ENCODE peak calls at places on chromosomes 5 and 9, in nine cellular contexts. Z is NT2/D1, K is thoracic aorta, Q is cardiac fibroblast, V is A673, S is OCI-LY7, B is retinal pigment epithelial cell, D is iPS DF 6.9, L is AG10803. H is an unnamed sample.

GRCh38 chr9:82726404-82727276 is 336.3 kb downstream of the RASEF start:
- DNase-seq in Q (no peak), L (no peak), S (no peak), B (no peak), Z (no peak), K (no peak), V (no peak), D (no peak), H (no peak)

GRCh38 chr9:120221844-120222243 is 358.1 kb downstream of the CDK5RAP2 start:
- DNase-seq in S (no peak), Q (no peak), B (no peak), D (no peak), K (no peak), Z (peak), L (no peak), V (no peak), H (no peak)

GRCh38 chr9:136862849-136863622 is 3.1 kb downstream of the EDF1 start:
- DNase-seq in L (no peak), D (no peak), S (no peak), Z (no peak), Q (no peak), V (no peak), B (no peak), K (no peak), H (no peak)

GRCh38 chr5:3177338-3177737 is 418.3 kb upstream of the IRX1 start:
- DNase-seq in D (no peak), B (no peak), L (no peak), Z (no peak), Q (no peak), V (no peak), S (no peak), K (no peak), H (no peak)

GRCh38 chr9:134983094-134983493 is 65.4 kb upstream of the FCN1 start:
- DNase-seq in K (no peak), B (no peak), V (no peak), Q (no peak), D (peak), Z (peak), S (peak), L (no peak), H (peak)

GRCh38 chr9:21812945-21813568 is 10.6 kb downstream of the MTAP start:
- DNase-seq in D (peak), S (peak), V (peak), B (no peak), K (no peak), Z (peak), L (peak), Q (peak), H (peak)

GRCh38 chr9:114108016-114108833 is 9.1 kb upstream of the KIF12 start:
- DNase-seq in B (peak), L (peak), Z (peak), Q (peak), D (peak), V (peak), S (peak), K (no peak), H (peak)

GRCh38 chr5:134994560-134995156 is 27.0 kb downstream of the CATSPER3 start:
- DNase-seq in B (no peak), V (peak), K (no peak), Z (no peak), D (no peak), S (peak), Q (no peak), L (no peak), H (no peak)

GRCh38 chr9:77945798-77946197 is 85.8 kb downstream of the GNAQ start:
- DNase-seq in L (peak), B (no peak), Z (no peak), S (no peak), D (no peak), K (no peak), Q (peak), V (no peak), H (no peak)

GRCh38 chr5:128695791-128696520 is 157.9 kb upstream of the FBN2 start:
- DNase-seq in Z (no peak), B (peak), D (peak), Q (no peak), K (no peak), L (no peak), V (peak), S (no peak), H (no peak)

GRCh38 chr9:4714266-4715016 is 26.6 kb downstream of the AK3 start:
- DNase-seq in B (peak), K (no peak), Q (peak), D (no peak), V (peak), S (no peak), L (peak), Z (no peak), H (no peak)

GRCh38 chr5:143086851-143087637 is 316.4 kb downstream of the NR3C1 start:
- DNase-seq in K (no peak), B (no peak), Q (peak), Z (no peak), D (no peak), L (peak), S (no peak), V (peak), H (no peak)

GRCh38 chr5:131252824-131253171 is 11.1 kb upstream of the CDC42SE2 start:
- DNase-seq in D (no peak), L (no peak), S (peak), V (peak), K (no peak), B (no peak), Q (no peak), Z (no peak), H (no peak)

DNA sequence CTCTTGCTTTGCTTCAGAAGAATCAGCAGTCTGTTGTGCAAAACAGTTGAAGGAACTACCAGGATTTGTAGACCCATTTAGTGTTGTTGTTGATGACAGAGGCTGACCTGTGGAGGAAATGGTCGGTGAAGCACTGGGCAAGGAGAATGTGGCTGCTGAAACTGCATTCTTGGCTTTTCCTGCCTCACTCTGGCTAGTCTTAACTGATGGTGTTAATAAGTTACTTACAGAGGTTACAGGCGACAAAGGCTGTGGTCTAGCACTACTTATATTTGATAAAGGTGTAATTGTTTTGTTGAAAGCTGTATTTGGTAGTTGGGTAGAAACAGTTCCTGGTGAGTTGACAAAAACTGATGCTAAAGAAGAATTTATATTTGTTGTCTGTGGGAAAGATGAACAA is 31.5 kb downstream of the MLANA start:
- DNase-seq in V (no peak), K (no peak), D (no peak), B (no peak), S (no peak), Z (no peak), Q (no peak), L (no peak), H (no peak)
- H3K4me3 ChIP-seq in V (no peak), K (no peak), D (no peak), B (no peak), S (no peak), Z (no peak), Q (no peak), L (no peak), H (no peak)

GRCh38 chr5:104904561-104904960 is 1342.0 kb upstream of the NUDT12 start:
- DNase-seq in S (no peak), L (no peak), V (no peak), K (no peak), Z (no peak), B (no peak), Q (no peak), D (no peak), H (no peak)
- H3K4me3 ChIP-seq in S (no peak), L (no peak), V (no peak), K (no peak), Z (no peak), B (no peak), Q (no peak), D (no peak), H (no peak)

DNA sequence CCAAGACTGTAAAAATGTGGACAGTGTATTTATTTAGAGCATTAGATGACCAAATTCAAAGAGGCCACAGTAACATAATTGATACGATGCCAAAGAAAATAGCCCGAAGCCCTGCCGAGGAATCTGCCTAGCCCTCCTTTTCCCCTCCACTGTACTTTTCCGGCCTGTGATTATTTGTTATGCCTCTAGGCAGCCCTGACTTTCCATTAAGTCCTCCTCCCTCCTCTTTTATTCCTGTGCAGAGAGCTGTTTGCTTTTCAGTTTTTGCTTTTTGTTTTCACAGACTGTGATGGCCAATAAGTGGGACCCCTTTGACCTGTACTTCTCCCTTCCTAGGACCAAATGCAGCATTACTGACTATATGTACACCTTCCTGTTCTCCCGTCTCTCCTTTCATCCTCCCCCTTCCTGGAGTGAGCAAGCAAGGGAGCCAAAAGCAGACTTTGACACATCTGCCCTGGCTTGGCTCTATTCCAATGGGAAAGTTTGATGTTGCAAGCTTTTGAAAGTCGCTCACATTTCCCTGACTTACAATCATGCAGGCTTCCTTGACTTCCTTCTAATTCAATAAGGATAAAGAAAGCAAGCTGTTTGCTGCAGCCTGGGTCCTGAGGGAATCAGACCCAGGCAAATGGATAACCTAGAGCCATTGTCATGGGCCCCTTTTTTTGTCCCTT is 76.1 kb downstream of the NREP start:
- DNase-seq in S (no peak), Q (peak), L (peak), B (peak), D (no peak), Z (no peak), V (peak), K (peak), H (no peak)
- H3K4me3 ChIP-seq in S (no peak), Q (no peak), L (no peak), B (no peak), D (no peak), Z (no peak), V (no peak), K (peak), H (no peak)

GRCh38 chr9:127853312-127854168 is 918 bp downstream of the ENG start:
- DNase-seq in Q (no peak), B (no peak), Z (no peak), L (peak), S (no peak), K (no peak), V (peak), D (no peak), H (no peak)
- H3K4me3 ChIP-seq in Q (peak), B (peak), Z (peak), L (peak), S (no peak), K (peak), V (peak), D (no peak), H (no peak)

GRCh38 chr5:54301852-54302251 is 8.5 kb downstream of the ARL15 start:
- DNase-seq in S (no peak), B (no peak), K (no peak), Q (no peak), Z (no peak), D (no peak), L (no peak), V (no peak), H (no peak)
- H3K4me3 ChIP-seq in S (no peak), B (no peak), K (no peak), Q (no peak), Z (no peak), D (no peak), L (no peak), V (no peak), H (no peak)

GRCh38 chr5:159051431-159052281 is 48.1 kb downstream of the EBF1 start:
- DNase-seq in D (no peak), S (peak), L (peak), Q (peak), B (no peak), Z (no peak), K (no peak), V (peak), H (no peak)

GRCh38 chr5:159049844-159050318 is 49.8 kb downstream of the EBF1 start:
- DNase-seq in Z (no peak), V (peak), L (peak), Q (peak), K (no peak), B (no peak), S (peak), D (no peak), H (no peak)

GRCh38 chr5:159052282-159053011 is 47.3 kb downstream of the EBF1 start:
- DNase-seq in D (no peak), Q (no peak), V (no peak), L (peak), S (peak), K (no peak), Z (no peak), B (no peak), H (no peak)

GRCh38 chr5:159048298-159048697 is 51.4 kb downstream of the EBF1 start:
- DNase-seq in D (no peak), K (no peak), B (no peak), L (no peak), S (no peak), Z (no peak), Q (no peak), V (no peak), H (no peak)

DNA sequence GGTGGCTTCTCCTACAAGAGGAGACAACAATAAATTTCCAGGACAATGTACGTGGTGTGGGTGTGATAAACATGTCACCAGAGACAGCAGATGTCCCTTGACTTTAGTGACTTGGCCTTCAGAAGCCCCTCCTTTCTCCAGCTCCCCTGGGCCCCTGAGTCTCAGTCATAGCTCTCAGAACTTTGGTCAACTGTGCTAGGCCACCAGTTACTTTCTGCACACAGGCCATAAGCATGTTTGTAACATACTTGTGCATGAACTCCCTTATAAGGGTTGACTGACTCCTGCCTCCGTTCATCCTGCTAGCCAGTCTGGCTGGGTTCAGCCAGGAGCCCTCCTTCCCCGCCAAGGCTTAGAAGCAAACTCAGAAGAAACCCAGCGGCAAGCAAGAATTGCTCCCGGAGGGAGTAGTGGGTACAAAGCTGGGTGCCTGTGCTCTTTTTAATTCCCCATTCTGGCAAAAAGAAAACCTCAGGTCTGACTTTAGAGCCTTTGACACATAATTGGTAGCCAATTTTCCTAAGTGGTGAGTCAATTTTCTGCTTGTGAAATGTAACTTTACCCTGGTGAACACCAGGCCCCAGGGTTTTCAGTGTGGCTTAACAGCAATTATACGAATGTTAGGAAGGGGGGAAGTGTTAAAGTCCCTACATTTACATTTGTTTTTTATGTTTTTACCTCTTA is 49.2 kb downstream of the EBF1 start:
- DNase-seq in Q (peak), B (no peak), L (peak), S (peak), V (peak), K (no peak), D (no peak), Z (no peak), H (no peak)
- H3K4me3 ChIP-seq in Q (peak), B (no peak), L (peak), S (peak), V (no peak), K (peak), D (no peak), Z (no peak), H (no peak)

GRCh38 chr5:138869038-138869437 is 6.1 kb downstream of the LRRTM2 start:
- DNase-seq in S (no peak), D (no peak), Q (no peak), Z (no peak), V (no peak), K (no peak), L (no peak), B (no peak), H (no peak)

GRCh38 chr5:138873096-138873885 is 1.8 kb downstream of the LRRTM2 start:
- DNase-seq in Z (no peak), B (no peak), D (no peak), S (no peak), V (peak), Q (no peak), L (no peak), K (no peak), H (no peak)

GRCh38 chr5:138867011-138867410 is 8.1 kb downstream of the LRRTM2 start:
- DNase-seq in Z (no peak), L (no peak), B (no peak), Q (no peak), S (no peak), D (no peak), V (no peak), K (no peak), H (no peak)

GRCh38 chr5:138870611-138871010 is 4.5 kb downstream of the LRRTM2 start:
- DNase-seq in V (no peak), S (no peak), B (no peak), D (no peak), Z (no peak), Q (no peak), K (no peak), L (no peak), H (peak)

GRCh38 chr5:138869763-138870500 is 5.2 kb downstream of the LRRTM2 start:
- DNase-seq in V (no peak), B (no peak), Z (no peak), Q (peak), S (no peak), K (no peak), L (no peak), D (no peak), H (no peak)
- H3K4me3 ChIP-seq in V (no peak), B (no peak), Z (no peak), Q (no peak), S (no peak), K (peak), L (no peak), D (no peak), H (peak)

GRCh38 chr9:98808411-98808815 is 943 bp downstream of the GALNT12 start:
- DNase-seq in K (no peak), V (no peak), Q (no peak), Z (no peak), L (no peak), D (no peak), S (no peak), B (peak), H (peak)

GRCh38 chr9:98807070-98807810 is at the start of gene GALNT12:
- DNase-seq in S (peak), L (no peak), Q (no peak), B (no peak), K (no peak), Z (no peak), V (peak), D (no peak), H (peak)

GRCh38 chr9:98805506-98806272 is 1.8 kb upstream of the GALNT12 start:
- DNase-seq in Z (no peak), S (no peak), L (peak), D (no peak), K (no peak), V (no peak), B (peak), Q (peak), H (no peak)

GRCh38 chr9:98807811-98808195 is 333 bp downstream of the GALNT12 start:
- DNase-seq in D (no peak), B (no peak), S (peak), L (no peak), Z (no peak), V (no peak), Q (no peak), K (no peak), H (peak)

GRCh38 chr9:98806394-98807069 is 938 bp upstream of the GALNT12 start:
- DNase-seq in Z (no peak), Q (no peak), K (no peak), V (no peak), D (no peak), B (no peak), L (peak), S (peak), H (no peak)
- H3K4me3 ChIP-seq in Z (no peak), Q (no peak), K (no peak), V (no peak), D (no peak), B (no peak), L (no peak), S (peak), H (peak)

GRCh38 chr5:141234109-141234508 is 11.0 kb downstream of the PCDHB14 start:
- DNase-seq in Z (no peak), S (no peak), K (no peak), Q (peak), V (no peak), D (no peak), B (no peak), L (peak), H (no peak)
- H3K4me3 ChIP-seq in Z (no peak), S (no peak), K (peak), Q (peak), V (no peak), D (no peak), B (no peak), L (peak), H (peak)

DNA sequence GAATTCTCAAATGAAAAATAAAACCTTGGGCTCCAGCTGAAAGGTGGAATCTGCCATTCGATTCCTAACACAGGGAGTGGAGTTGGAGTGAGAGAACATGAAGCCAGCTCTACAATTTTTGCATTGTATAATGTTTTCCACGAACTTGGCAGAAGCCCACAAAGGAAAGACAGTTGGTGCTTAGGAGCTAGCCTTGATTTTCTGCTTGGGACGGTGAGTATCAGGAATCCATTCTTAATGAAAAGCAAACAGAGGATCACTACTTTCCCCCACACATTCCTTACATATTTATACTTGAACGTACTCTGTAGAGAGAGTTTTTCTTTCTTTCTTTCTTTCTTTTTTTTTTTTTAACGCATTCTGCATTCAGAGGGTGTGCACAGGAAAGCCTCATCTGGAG is 74.2 kb upstream of the FBXL7 start:
- DNase-seq in D (no peak), L (peak), Z (no peak), V (no peak), Q (peak), B (no peak), S (no peak), K (no peak), H (no peak)
- H3K4me3 ChIP-seq in D (no peak), L (no peak), Z (no peak), V (no peak), Q (no peak), B (peak), S (no peak), K (peak), H (no peak)